ENCODE peak calls at places on chromosomes 2 and 18, in six cellular contexts. One of them, this sample, is unnamed.

GRCh38 chr2:24164416-24164973 is 10.4 kb upstream of the FAM228A start:
- DNase-seq in mesenchymal stem cell: peak
- DNase-seq in neuronal stem cell: no peak
- DNase-seq in H9: peak
- DNase-seq in trophoblast cell: peak
- DNase-seq in H1: peak
- DNase-seq in this sample: no peak

GRCh38 chr18:73679941-73680700 is 467.5 kb downstream of the FBXO15 start:
- DNase-seq in neuronal stem cell: no peak
- DNase-seq in trophoblast cell: no peak
- DNase-seq in H9: no peak
- DNase-seq in mesenchymal stem cell: no peak
- DNase-seq in H1: no peak
- DNase-seq in this sample: peak

GRCh38 chr2:130987519-130988425 is 105.5 kb downstream of the FAM168B start:
- DNase-seq in H1: no peak
- DNase-seq in mesenchymal stem cell: no peak
- DNase-seq in H9: no peak
- DNase-seq in trophoblast cell: no peak
- DNase-seq in neuronal stem cell: no peak
- DNase-seq in this sample: no peak

GRCh38 chr2:148829618-148830017 is 45.4 kb upstream of the KIF5C start:
- DNase-seq in neuronal stem cell: no peak
- DNase-seq in trophoblast cell: no peak
- DNase-seq in mesenchymal stem cell: no peak
- DNase-seq in H9: no peak
- DNase-seq in H1: no peak
- DNase-seq in this sample: no peak

GRCh38 chr2:180128861-180129260 is 121.8 kb upstream of the CWC22 start:
- DNase-seq in H9: no peak
- DNase-seq in trophoblast cell: no peak
- DNase-seq in mesenchymal stem cell: no peak
- DNase-seq in H1: no peak
- DNase-seq in neuronal stem cell: no peak
- DNase-seq in this sample: no peak

GRCh38 chr18:57243624-57244179 is 96.8 kb downstream of the BOD1L2 start:
- DNase-seq in H9: no peak
- DNase-seq in trophoblast cell: no peak
- DNase-seq in H1: no peak
- DNase-seq in neuronal stem cell: no peak
- DNase-seq in mesenchymal stem cell: no peak
- DNase-seq in this sample: no peak

GRCh38 chr2:150472122-150472899 is 15.2 kb downstream of the RND3 start:
- DNase-seq in trophoblast cell: peak
- DNase-seq in mesenchymal stem cell: peak
- DNase-seq in neuronal stem cell: no peak
- DNase-seq in H9: no peak
- DNase-seq in H1: no peak
- DNase-seq in this sample: peak

GRCh38 chr18:13653746-13654455 is 72.5 kb downstream of the FAM210A start:
- DNase-seq in neuronal stem cell: no peak
- DNase-seq in trophoblast cell: no peak
- DNase-seq in mesenchymal stem cell: no peak
- DNase-seq in H9: no peak
- DNase-seq in H1: no peak
- DNase-seq in this sample: no peak

GRCh38 chr18:12245793-12246135 is 8.4 kb upstream of the CIDEA start:
- DNase-seq in neuronal stem cell: no peak
- DNase-seq in mesenchymal stem cell: no peak
- DNase-seq in trophoblast cell: no peak
- DNase-seq in H1: no peak
- DNase-seq in H9: no peak
- DNase-seq in this sample: no peak

GRCh38 chr2:12106440-12107080 is 360.1 kb downstream of the LPIN1 start:
- DNase-seq in H9: no peak
- DNase-seq in mesenchymal stem cell: peak
- DNase-seq in H1: no peak
- DNase-seq in trophoblast cell: peak
- DNase-seq in neuronal stem cell: no peak
- DNase-seq in this sample: peak

GRCh38 chr2:210673117-210673516 is 116.7 kb downstream of the CPS1 start:
- DNase-seq in trophoblast cell: no peak
- DNase-seq in H1: no peak
- DNase-seq in mesenchymal stem cell: no peak
- DNase-seq in neuronal stem cell: no peak
- DNase-seq in H9: no peak
- DNase-seq in this sample: no peak

GRCh38 chr18:5600376-5601071 is 56.7 kb upstream of the EPB41L3 start:
- DNase-seq in neuronal stem cell: no peak
- DNase-seq in H1: no peak
- DNase-seq in trophoblast cell: peak
- DNase-seq in H9: no peak
- DNase-seq in mesenchymal stem cell: no peak
- DNase-seq in this sample: peak

GRCh38 chr18:41881285-41881684 is 73.7 kb upstream of the PIK3C3 start:
- DNase-seq in H9: no peak
- DNase-seq in mesenchymal stem cell: no peak
- DNase-seq in H1: no peak
- DNase-seq in trophoblast cell: peak
- DNase-seq in neuronal stem cell: no peak
- DNase-seq in this sample: peak

GRCh38 chr18:69725009-69725408 is 222.7 kb downstream of the CD226 start:
- DNase-seq in neuronal stem cell: no peak
- DNase-seq in trophoblast cell: no peak
- DNase-seq in H9: no peak
- DNase-seq in mesenchymal stem cell: no peak
- DNase-seq in H1: no peak
- DNase-seq in this sample: peak

GRCh38 chr2:218607436-218608115 is at the start of gene PLCD4:
- DNase-seq in neuronal stem cell: peak
- DNase-seq in H9: peak
- DNase-seq in trophoblast cell: peak
- DNase-seq in H1: no peak
- DNase-seq in mesenchymal stem cell: peak
- DNase-seq in this sample: peak

GRCh38 chr2:122514451-122514996 is 759.1 kb downstream of the TSN start:
- DNase-seq in H1: no peak
- DNase-seq in mesenchymal stem cell: peak
- DNase-seq in H9: no peak
- DNase-seq in neuronal stem cell: no peak
- DNase-seq in trophoblast cell: no peak
- DNase-seq in this sample: no peak

GRCh38 chr2:126972272-126972626 is 73.6 kb downstream of the TEX51 start:
- DNase-seq in mesenchymal stem cell: no peak
- DNase-seq in neuronal stem cell: no peak
- DNase-seq in trophoblast cell: no peak
- DNase-seq in H9: no peak
- DNase-seq in H1: no peak
- DNase-seq in this sample: no peak

GRCh38 chr2:126971481-126972271 is 73.0 kb downstream of the TEX51 start:
- DNase-seq in mesenchymal stem cell: peak
- DNase-seq in neuronal stem cell: peak
- DNase-seq in H9: peak
- DNase-seq in H1: peak
- DNase-seq in trophoblast cell: peak
- DNase-seq in this sample: peak

GRCh38 chr2:126971162-126971480 is 72.4 kb downstream of the TEX51 start:
- DNase-seq in H1: no peak
- DNase-seq in mesenchymal stem cell: no peak
- DNase-seq in H9: no peak
- DNase-seq in neuronal stem cell: no peak
- DNase-seq in trophoblast cell: no peak
- DNase-seq in this sample: no peak

GRCh38 chr2:126975671-126976655 is 77.3 kb downstream of the TEX51 start:
- DNase-seq in H9: no peak
- DNase-seq in mesenchymal stem cell: no peak
- DNase-seq in neuronal stem cell: no peak
- DNase-seq in trophoblast cell: no peak
- DNase-seq in H1: no peak
- DNase-seq in this sample: no peak

GRCh38 chr2:126973745-126974144 is 75.1 kb downstream of the TEX51 start:
- DNase-seq in H1: no peak
- DNase-seq in trophoblast cell: no peak
- DNase-seq in H9: no peak
- DNase-seq in mesenchymal stem cell: no peak
- DNase-seq in neuronal stem cell: no peak
- DNase-seq in this sample: no peak
- H4K91ac ChIP-seq in H1: no peak
- H4K91ac ChIP-seq in trophoblast cell: no peak
- H4K91ac ChIP-seq in H9: no peak
- H4K91ac ChIP-seq in mesenchymal stem cell: no peak
- H4K91ac ChIP-seq in neuronal stem cell: no peak
- H4K91ac ChIP-seq in this sample: no peak

GRCh38 chr2:135002836-135003235 is 44.4 kb downstream of the MAP3K19 start:
- DNase-seq in H9: no peak
- DNase-seq in neuronal stem cell: no peak
- DNase-seq in H1: no peak
- DNase-seq in mesenchymal stem cell: no peak
- DNase-seq in trophoblast cell: no peak
- DNase-seq in this sample: no peak
- H4K91ac ChIP-seq in H9: no peak
- H4K91ac ChIP-seq in neuronal stem cell: no peak
- H4K91ac ChIP-seq in H1: no peak
- H4K91ac ChIP-seq in mesenchymal stem cell: no peak
- H4K91ac ChIP-seq in trophoblast cell: no peak
- H4K91ac ChIP-seq in this sample: no peak

GRCh38 chr2:156341482-156342251 is 9.1 kb upstream of the NR4A2 start:
- DNase-seq in trophoblast cell: peak
- DNase-seq in neuronal stem cell: peak
- DNase-seq in mesenchymal stem cell: peak
- DNase-seq in H1: no peak
- DNase-seq in H9: peak
- DNase-seq in this sample: peak
- H4K91ac ChIP-seq in trophoblast cell: peak
- H4K91ac ChIP-seq in neuronal stem cell: no peak
- H4K91ac ChIP-seq in mesenchymal stem cell: peak
- H4K91ac ChIP-seq in H1: peak
- H4K91ac ChIP-seq in H9: no peak
- H4K91ac ChIP-seq in this sample: peak

DNA sequence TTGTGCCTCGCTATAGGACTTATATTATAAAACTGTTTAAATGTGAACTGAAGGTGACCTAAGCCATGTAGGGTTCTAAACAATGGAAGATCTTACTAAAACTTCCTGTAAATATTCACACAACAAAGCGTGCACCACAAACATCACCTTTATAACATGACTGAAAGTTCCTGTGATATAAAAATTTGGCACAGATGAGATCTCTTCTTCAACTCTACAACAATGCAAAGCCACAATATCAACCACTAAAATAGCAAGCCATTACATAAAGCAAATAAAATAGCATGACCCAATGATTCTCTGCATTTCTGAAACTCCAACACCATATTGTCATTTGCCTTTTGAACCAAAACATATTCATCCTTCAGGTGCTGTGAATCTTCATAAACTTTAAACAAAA is 3.5 kb downstream of the YES1 start:
- DNase-seq in trophoblast cell: no peak
- DNase-seq in H1: no peak
- DNase-seq in neuronal stem cell: no peak
- DNase-seq in H9: no peak
- DNase-seq in mesenchymal stem cell: no peak
- DNase-seq in this sample: no peak
- H4K91ac ChIP-seq in trophoblast cell: no peak
- H4K91ac ChIP-seq in H1: no peak
- H4K91ac ChIP-seq in neuronal stem cell: no peak
- H4K91ac ChIP-seq in H9: no peak
- H4K91ac ChIP-seq in mesenchymal stem cell: no peak
- H4K91ac ChIP-seq in this sample: no peak

GRCh38 chr18:683531-683930 is 26.1 kb downstream of the TYMS start:
- DNase-seq in trophoblast cell: no peak
- DNase-seq in H9: no peak
- DNase-seq in H1: no peak
- DNase-seq in neuronal stem cell: no peak
- DNase-seq in mesenchymal stem cell: no peak
- DNase-seq in this sample: no peak
- H4K91ac ChIP-seq in trophoblast cell: no peak
- H4K91ac ChIP-seq in H9: no peak
- H4K91ac ChIP-seq in H1: no peak
- H4K91ac ChIP-seq in neuronal stem cell: no peak
- H4K91ac ChIP-seq in mesenchymal stem cell: no peak
- H4K91ac ChIP-seq in this sample: no peak

GRCh38 chr2:62723253-62723652 is 17.7 kb downstream of the EHBP1 start:
- DNase-seq in trophoblast cell: no peak
- DNase-seq in H1: no peak
- DNase-seq in neuronal stem cell: no peak
- DNase-seq in mesenchymal stem cell: no peak
- DNase-seq in H9: no peak
- DNase-seq in this sample: no peak

GRCh38 chr2:62725712-62726055 is 20.2 kb downstream of the EHBP1 start:
- DNase-seq in trophoblast cell: no peak
- DNase-seq in H1: no peak
- DNase-seq in mesenchymal stem cell: no peak
- DNase-seq in neuronal stem cell: no peak
- DNase-seq in H9: no peak
- DNase-seq in this sample: no peak

GRCh38 chr2:62724886-62725711 is 19.6 kb downstream of the EHBP1 start:
- DNase-seq in neuronal stem cell: no peak
- DNase-seq in trophoblast cell: no peak
- DNase-seq in H1: no peak
- DNase-seq in mesenchymal stem cell: no peak
- DNase-seq in H9: peak
- DNase-seq in this sample: no peak

GRCh38 chr2:62722679-62723078 is 17.2 kb downstream of the EHBP1 start:
- DNase-seq in neuronal stem cell: no peak
- DNase-seq in H9: no peak
- DNase-seq in H1: no peak
- DNase-seq in mesenchymal stem cell: no peak
- DNase-seq in trophoblast cell: no peak
- DNase-seq in this sample: no peak

DNA sequence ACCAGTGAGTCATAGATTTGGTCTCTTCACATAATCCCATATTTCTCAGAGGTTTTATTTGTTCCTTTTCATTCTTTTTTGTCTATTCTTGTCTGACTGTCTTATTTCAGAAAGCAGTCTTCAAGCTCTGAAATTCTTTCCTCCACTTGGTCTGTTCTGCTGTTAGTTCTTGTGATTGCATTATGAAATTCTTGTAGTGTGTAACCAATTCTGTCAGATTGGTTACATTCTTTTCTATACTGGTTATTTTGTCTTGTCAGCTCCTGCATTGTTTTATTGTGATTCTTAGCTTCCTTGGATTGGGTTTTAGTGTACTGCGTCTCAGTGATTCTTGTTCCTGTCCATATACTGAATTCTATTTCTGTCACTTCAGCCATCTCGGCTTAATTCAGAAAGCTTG is 18.6 kb downstream of the EHBP1 start:
- DNase-seq in H9: no peak
- DNase-seq in mesenchymal stem cell: peak
- DNase-seq in trophoblast cell: peak
- DNase-seq in H1: no peak
- DNase-seq in neuronal stem cell: no peak
- DNase-seq in this sample: peak
- H4K91ac ChIP-seq in H9: no peak
- H4K91ac ChIP-seq in mesenchymal stem cell: no peak
- H4K91ac ChIP-seq in trophoblast cell: no peak
- H4K91ac ChIP-seq in H1: no peak
- H4K91ac ChIP-seq in neuronal stem cell: no peak
- H4K91ac ChIP-seq in this sample: no peak

GRCh38 chr18:23137788-23138216 is 2.5 kb downstream of the CABLES1 start:
- DNase-seq in mesenchymal stem cell: no peak
- DNase-seq in neuronal stem cell: no peak
- DNase-seq in trophoblast cell: no peak
- DNase-seq in H1: no peak
- DNase-seq in H9: no peak
- DNase-seq in this sample: no peak
- H4K91ac ChIP-seq in mesenchymal stem cell: no peak
- H4K91ac ChIP-seq in neuronal stem cell: no peak
- H4K91ac ChIP-seq in trophoblast cell: no peak
- H4K91ac ChIP-seq in H1: no peak
- H4K91ac ChIP-seq in H9: no peak
- H4K91ac ChIP-seq in this sample: no peak